ENCODE peak calls at places on chromosomes 4 and X, in nine cellular contexts. One of them, this sample, is unnamed.

GRCh38 chrX:13380230-13380629 is 60.4 kb upstream of the ATXN3L start:
- DNase-seq in pancreas: no peak
- DNase-seq in LNCaP clone FGC: no peak
- DNase-seq in DND-41: no peak
- DNase-seq in fibroblast of mammary gland: peak; percentile 70
- DNase-seq in heart left ventricle: no peak
- DNase-seq in CD8-positive, alpha-beta T cell: no peak
- DNase-seq in IMR-90: peak; percentile 69
- DNase-seq in fibroblast of the aortic adventitia: peak; percentile 69
- DNase-seq in this sample: peak; percentile 17

GRCh38 chr4:177323416-177323815 is 13.7 kb downstream of the NEIL3 start:
- DNase-seq in pancreas: no peak
- DNase-seq in LNCaP clone FGC: no peak
- DNase-seq in DND-41: no peak
- DNase-seq in fibroblast of mammary gland: no peak
- DNase-seq in heart left ventricle: no peak
- DNase-seq in CD8-positive, alpha-beta T cell: no peak
- DNase-seq in IMR-90: no peak
- DNase-seq in fibroblast of the aortic adventitia: no peak
- DNase-seq in this sample: no peak

GRCh38 chr4:181008164-181008563 is 1235.0 kb upstream of the TENM3 start:
- DNase-seq in pancreas: no peak
- DNase-seq in LNCaP clone FGC: no peak
- DNase-seq in DND-41: no peak
- DNase-seq in fibroblast of mammary gland: peak; percentile 27
- DNase-seq in heart left ventricle: no peak
- DNase-seq in CD8-positive, alpha-beta T cell: no peak
- DNase-seq in IMR-90: no peak
- DNase-seq in fibroblast of the aortic adventitia: peak; percentile 33
- DNase-seq in this sample: no peak

GRCh38 chr4:186037692-186038658 is 31.0 kb upstream of the TLR3 start:
- DNase-seq in pancreas: no peak
- DNase-seq in LNCaP clone FGC: peak; percentile 63
- DNase-seq in DND-41: peak; percentile 44
- DNase-seq in fibroblast of mammary gland: peak; percentile 79
- DNase-seq in heart left ventricle: no peak
- DNase-seq in CD8-positive, alpha-beta T cell: no peak
- DNase-seq in IMR-90: peak; percentile 80
- DNase-seq in fibroblast of the aortic adventitia: peak; percentile 93
- DNase-seq in this sample: peak; percentile 89

GRCh38 chr4:5912614-5913019 is 19.7 kb upstream of the CRMP1 start:
- DNase-seq in pancreas: no peak
- DNase-seq in LNCaP clone FGC: no peak
- DNase-seq in DND-41: no peak
- DNase-seq in fibroblast of mammary gland: no peak
- DNase-seq in heart left ventricle: no peak
- DNase-seq in CD8-positive, alpha-beta T cell: no peak
- DNase-seq in IMR-90: no peak
- DNase-seq in fibroblast of the aortic adventitia: peak; percentile 4
- DNase-seq in this sample: no peak

GRCh38 chr4:153655928-153656327 is 28.2 kb upstream of the TLR2 start:
- DNase-seq in pancreas: no peak
- DNase-seq in LNCaP clone FGC: no peak
- DNase-seq in DND-41: no peak
- DNase-seq in fibroblast of mammary gland: peak; percentile 38
- DNase-seq in heart left ventricle: no peak
- DNase-seq in CD8-positive, alpha-beta T cell: no peak
- DNase-seq in IMR-90: no peak
- DNase-seq in fibroblast of the aortic adventitia: peak; percentile 48
- DNase-seq in this sample: no peak

GRCh38 chrX:138946941-138947340 is 235.4 kb upstream of the FGF13 start:
- DNase-seq in pancreas: no peak
- DNase-seq in LNCaP clone FGC: no peak
- DNase-seq in DND-41: no peak
- DNase-seq in fibroblast of mammary gland: peak; percentile 41
- DNase-seq in heart left ventricle: no peak
- DNase-seq in CD8-positive, alpha-beta T cell: no peak
- DNase-seq in IMR-90: no peak
- DNase-seq in fibroblast of the aortic adventitia: peak; percentile 35
- DNase-seq in this sample: peak; percentile 37

GRCh38 chrX:132480581-132481203 is 8.1 kb downstream of the MBNL3 start:
- DNase-seq in pancreas: no peak
- DNase-seq in LNCaP clone FGC: peak; percentile 53
- DNase-seq in DND-41: peak; percentile 70
- DNase-seq in fibroblast of mammary gland: peak; percentile 56
- DNase-seq in heart left ventricle: no peak
- DNase-seq in CD8-positive, alpha-beta T cell: peak; percentile 49
- DNase-seq in IMR-90: peak; percentile 20
- DNase-seq in fibroblast of the aortic adventitia: peak; percentile 24
- DNase-seq in this sample: peak; percentile 92

GRCh38 chr4:185685804-185686203 is 126.2 kb downstream of the SORBS2 start:
- DNase-seq in pancreas: no peak
- DNase-seq in LNCaP clone FGC: no peak
- DNase-seq in DND-41: no peak
- DNase-seq in fibroblast of mammary gland: no peak
- DNase-seq in heart left ventricle: no peak
- DNase-seq in CD8-positive, alpha-beta T cell: no peak
- DNase-seq in IMR-90: no peak
- DNase-seq in fibroblast of the aortic adventitia: peak; percentile 8
- DNase-seq in this sample: no peak

GRCh38 chr4:151325320-151326246 is at the start of gene SH3D19:
- DNase-seq in pancreas: peak; percentile 87
- DNase-seq in LNCaP clone FGC: peak; percentile 90
- DNase-seq in DND-41: no peak
- DNase-seq in fibroblast of mammary gland: peak; percentile 62
- DNase-seq in heart left ventricle: peak; percentile 88
- DNase-seq in CD8-positive, alpha-beta T cell: no peak
- DNase-seq in IMR-90: peak; percentile 19
- DNase-seq in fibroblast of the aortic adventitia: peak; percentile 66
- DNase-seq in this sample: peak; percentile 45

GRCh38 chrX:140815868-140816267 is 106.3 kb downstream of the LINC00632 start:
- DNase-seq in pancreas: no peak
- DNase-seq in LNCaP clone FGC: no peak
- DNase-seq in DND-41: peak; percentile 10
- DNase-seq in fibroblast of mammary gland: peak; percentile 24
- DNase-seq in heart left ventricle: no peak
- DNase-seq in CD8-positive, alpha-beta T cell: no peak
- DNase-seq in IMR-90: peak; percentile 10
- DNase-seq in fibroblast of the aortic adventitia: peak; percentile 41
- DNase-seq in this sample: peak; percentile 10

GRCh38 chr4:168863719-168864632 is 146.1 kb downstream of the CBR4 start:
- DNase-seq in pancreas: no peak
- DNase-seq in LNCaP clone FGC: no peak
- DNase-seq in DND-41: no peak
- DNase-seq in fibroblast of mammary gland: peak; percentile 58
- DNase-seq in heart left ventricle: no peak
- DNase-seq in CD8-positive, alpha-beta T cell: no peak
- DNase-seq in IMR-90: no peak
- DNase-seq in fibroblast of the aortic adventitia: no peak
- DNase-seq in this sample: no peak

GRCh38 chr4:80027611-80028010 is 45.4 kb downstream of the ANTXR2 start:
- DNase-seq in pancreas: no peak
- DNase-seq in LNCaP clone FGC: no peak
- DNase-seq in DND-41: no peak
- DNase-seq in fibroblast of mammary gland: no peak
- DNase-seq in heart left ventricle: no peak
- DNase-seq in CD8-positive, alpha-beta T cell: no peak
- DNase-seq in IMR-90: peak; percentile 25
- DNase-seq in fibroblast of the aortic adventitia: no peak
- DNase-seq in this sample: peak; percentile 70

GRCh38 chr4:23976423-23976822 is 86.6 kb upstream of the PPARGC1A start:
- DNase-seq in pancreas: no peak
- DNase-seq in LNCaP clone FGC: no peak
- DNase-seq in DND-41: no peak
- DNase-seq in fibroblast of mammary gland: no peak
- DNase-seq in heart left ventricle: no peak
- DNase-seq in CD8-positive, alpha-beta T cell: no peak
- DNase-seq in IMR-90: no peak
- DNase-seq in fibroblast of the aortic adventitia: no peak
- DNase-seq in this sample: no peak

GRCh38 chr4:145351922-145352321 is 129.7 kb upstream of the SMAD1 start:
- DNase-seq in pancreas: no peak
- DNase-seq in LNCaP clone FGC: no peak
- DNase-seq in DND-41: no peak
- DNase-seq in fibroblast of mammary gland: no peak
- DNase-seq in heart left ventricle: no peak
- DNase-seq in CD8-positive, alpha-beta T cell: no peak
- DNase-seq in IMR-90: no peak
- DNase-seq in fibroblast of the aortic adventitia: no peak
- DNase-seq in this sample: no peak

GRCh38 chrX:7987160-7987992 is 60.2 kb upstream of the PNPLA4 start:
- DNase-seq in pancreas: no peak
- DNase-seq in LNCaP clone FGC: no peak
- DNase-seq in DND-41: no peak
- DNase-seq in fibroblast of mammary gland: no peak
- DNase-seq in heart left ventricle: no peak
- DNase-seq in CD8-positive, alpha-beta T cell: no peak
- DNase-seq in IMR-90: peak; percentile 4
- DNase-seq in fibroblast of the aortic adventitia: no peak
- DNase-seq in this sample: peak; percentile 57

GRCh38 chr4:102780476-102781144 is 19.8 kb upstream of the MANBA start:
- DNase-seq in pancreas: no peak
- DNase-seq in LNCaP clone FGC: no peak
- DNase-seq in DND-41: no peak
- DNase-seq in fibroblast of mammary gland: peak; percentile 79
- DNase-seq in heart left ventricle: no peak
- DNase-seq in CD8-positive, alpha-beta T cell: no peak
- DNase-seq in IMR-90: peak; percentile 62
- DNase-seq in fibroblast of the aortic adventitia: peak; percentile 33
- DNase-seq in this sample: peak; percentile 21

GRCh38 chr4:99180367-99181169 is 36.5 kb upstream of the ADH4 start:
- DNase-seq in pancreas: no peak
- DNase-seq in LNCaP clone FGC: no peak
- DNase-seq in DND-41: no peak
- DNase-seq in fibroblast of mammary gland: peak; percentile 94
- DNase-seq in heart left ventricle: no peak
- DNase-seq in CD8-positive, alpha-beta T cell: no peak
- DNase-seq in IMR-90: peak; percentile 83
- DNase-seq in fibroblast of the aortic adventitia: peak; percentile 86
- DNase-seq in this sample: peak; percentile 58

GRCh38 chr4:113446019-113446418 is 315.5 kb downstream of the CAMK2D start:
- DNase-seq in pancreas: no peak
- DNase-seq in LNCaP clone FGC: no peak
- DNase-seq in DND-41: no peak
- DNase-seq in fibroblast of mammary gland: peak; percentile 97
- DNase-seq in heart left ventricle: no peak
- DNase-seq in CD8-positive, alpha-beta T cell: no peak
- DNase-seq in IMR-90: peak; percentile 92
- DNase-seq in fibroblast of the aortic adventitia: peak; percentile 91
- DNase-seq in this sample: peak; percentile 60

GRCh38 chrX:22674947-22675346 is 324.8 kb upstream of the DDX53 start:
- DNase-seq in pancreas: no peak
- DNase-seq in LNCaP clone FGC: no peak
- DNase-seq in DND-41: no peak
- DNase-seq in fibroblast of mammary gland: no peak
- DNase-seq in heart left ventricle: no peak
- DNase-seq in CD8-positive, alpha-beta T cell: no peak
- DNase-seq in IMR-90: no peak
- DNase-seq in fibroblast of the aortic adventitia: no peak
- DNase-seq in this sample: no peak

GRCh38 chr4:149785686-149786431 is 29.8 kb downstream of the IQCM start:
- DNase-seq in pancreas: no peak
- DNase-seq in LNCaP clone FGC: no peak
- DNase-seq in DND-41: no peak
- DNase-seq in fibroblast of mammary gland: peak; percentile 18
- DNase-seq in heart left ventricle: no peak
- DNase-seq in CD8-positive, alpha-beta T cell: no peak
- DNase-seq in IMR-90: peak; percentile 24
- DNase-seq in fibroblast of the aortic adventitia: peak; percentile 84
- DNase-seq in this sample: peak; percentile 19

GRCh38 chrX:74535211-74535621 is 79.2 kb downstream of the RLIM start:
- DNase-seq in pancreas: no peak
- DNase-seq in LNCaP clone FGC: no peak
- DNase-seq in DND-41: no peak
- DNase-seq in fibroblast of mammary gland: peak; percentile 68
- DNase-seq in heart left ventricle: no peak
- DNase-seq in CD8-positive, alpha-beta T cell: no peak
- DNase-seq in IMR-90: peak; percentile 71
- DNase-seq in fibroblast of the aortic adventitia: peak; percentile 78
- DNase-seq in this sample: peak; percentile 61

GRCh38 chr4:143354990-143355389 is 18.3 kb downstream of the GAB1 start:
- DNase-seq in pancreas: no peak
- DNase-seq in LNCaP clone FGC: no peak
- DNase-seq in DND-41: no peak
- DNase-seq in fibroblast of mammary gland: no peak
- DNase-seq in heart left ventricle: no peak
- DNase-seq in CD8-positive, alpha-beta T cell: no peak
- DNase-seq in IMR-90: no peak
- DNase-seq in fibroblast of the aortic adventitia: no peak
- DNase-seq in this sample: peak; percentile 36
- H3K4me3 ChIP-seq in pancreas: no peak overlapping the region
- H3K4me3 ChIP-seq in LNCaP clone FGC: no peak overlapping the region
- H3K4me3 ChIP-seq in DND-41: no peak overlapping the region
- H3K4me3 ChIP-seq in fibroblast of mammary gland: no peak overlapping the region
- H3K4me3 ChIP-seq in heart left ventricle: no peak overlapping the region
- H3K4me3 ChIP-seq in CD8-positive, alpha-beta T cell: no peak overlapping the region
- H3K4me3 ChIP-seq in IMR-90: no peak overlapping the region
- H3K4me3 ChIP-seq in fibroblast of the aortic adventitia: no peak overlapping the region
- H3K4me3 ChIP-seq in this sample: no peak overlapping the region

DNA sequence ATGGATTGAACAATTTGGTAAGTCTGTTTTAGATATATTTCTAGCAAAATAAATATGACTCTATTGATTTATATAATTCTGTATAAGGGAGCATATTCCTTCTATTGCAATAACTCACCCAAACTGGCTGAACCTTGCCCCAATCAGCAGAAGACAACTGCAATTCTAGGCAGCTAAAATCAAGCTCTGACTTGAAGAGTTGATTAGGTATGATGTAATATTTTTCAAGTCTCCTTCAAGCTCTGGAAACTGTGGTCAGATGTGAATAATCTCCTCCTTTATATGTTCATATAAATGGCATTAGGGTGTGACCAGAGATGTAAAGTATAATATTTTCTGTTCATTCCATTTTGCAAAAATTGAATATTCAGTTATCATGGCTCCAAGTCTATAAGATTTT is 8.2 kb downstream of the RASSF6 start:
- DNase-seq in pancreas: no peak
- DNase-seq in LNCaP clone FGC: no peak
- DNase-seq in DND-41: no peak
- DNase-seq in fibroblast of mammary gland: peak; percentile 33
- DNase-seq in heart left ventricle: no peak
- DNase-seq in CD8-positive, alpha-beta T cell: no peak
- DNase-seq in IMR-90: no peak
- DNase-seq in fibroblast of the aortic adventitia: peak; percentile 26
- DNase-seq in this sample: no peak
- H3K4me3 ChIP-seq in pancreas: no peak overlapping the region
- H3K4me3 ChIP-seq in LNCaP clone FGC: no peak overlapping the region
- H3K4me3 ChIP-seq in DND-41: no peak overlapping the region
- H3K4me3 ChIP-seq in fibroblast of mammary gland: no peak overlapping the region
- H3K4me3 ChIP-seq in heart left ventricle: no peak overlapping the region
- H3K4me3 ChIP-seq in CD8-positive, alpha-beta T cell: no peak overlapping the region
- H3K4me3 ChIP-seq in IMR-90: no peak overlapping the region
- H3K4me3 ChIP-seq in fibroblast of the aortic adventitia: no peak overlapping the region
- H3K4me3 ChIP-seq in this sample: no peak overlapping the region

GRCh38 chr4:164536829-164537228 is 217.1 kb upstream of the SMIM31 start:
- DNase-seq in pancreas: no peak
- DNase-seq in LNCaP clone FGC: peak; percentile 18
- DNase-seq in DND-41: no peak
- DNase-seq in fibroblast of mammary gland: peak; percentile 85
- DNase-seq in heart left ventricle: no peak
- DNase-seq in CD8-positive, alpha-beta T cell: no peak
- DNase-seq in IMR-90: peak; percentile 7
- DNase-seq in fibroblast of the aortic adventitia: peak; percentile 83
- DNase-seq in this sample: peak; percentile 19
- H3K4me3 ChIP-seq in pancreas: no peak overlapping the region
- H3K4me3 ChIP-seq in LNCaP clone FGC: no peak overlapping the region
- H3K4me3 ChIP-seq in DND-41: no peak overlapping the region
- H3K4me3 ChIP-seq in fibroblast of mammary gland: no peak overlapping the region
- H3K4me3 ChIP-seq in heart left ventricle: no peak overlapping the region
- H3K4me3 ChIP-seq in CD8-positive, alpha-beta T cell: no peak overlapping the region
- H3K4me3 ChIP-seq in IMR-90: no peak overlapping the region
- H3K4me3 ChIP-seq in fibroblast of the aortic adventitia: no peak overlapping the region
- H3K4me3 ChIP-seq in this sample: no peak overlapping the region

GRCh38 chrX:135421537-135421931 is 210 bp upstream of the SMIM10L2A start:
- DNase-seq in pancreas: peak; percentile 95
- DNase-seq in LNCaP clone FGC: peak; percentile 26
- DNase-seq in DND-41: no peak
- DNase-seq in fibroblast of mammary gland: peak; percentile 40
- DNase-seq in heart left ventricle: peak; percentile 94
- DNase-seq in CD8-positive, alpha-beta T cell: peak; percentile 82
- DNase-seq in IMR-90: peak; percentile 32
- DNase-seq in fibroblast of the aortic adventitia: peak; percentile 31
- DNase-seq in this sample: peak; percentile 53
- H3K4me3 ChIP-seq in pancreas: peak overlapping the region; percentile 42
- H3K4me3 ChIP-seq in LNCaP clone FGC: peak overlapping the region; percentile 18
- H3K4me3 ChIP-seq in DND-41: no peak overlapping the region
- H3K4me3 ChIP-seq in fibroblast of mammary gland: peak overlapping the region; percentile 12
- H3K4me3 ChIP-seq in heart left ventricle: peak overlapping the region; percentile 58
- H3K4me3 ChIP-seq in CD8-positive, alpha-beta T cell: peak overlapping the region; percentile 36
- H3K4me3 ChIP-seq in IMR-90: peak overlapping the region; percentile 34
- H3K4me3 ChIP-seq in fibroblast of the aortic adventitia: peak overlapping the region; percentile 41
- H3K4me3 ChIP-seq in this sample: peak overlapping the region; percentile 41

This sample was measured in fibroblast of villous mesenchyme.